ENCODE peak calls at places on chromosome 1, in four cellular contexts. Z, Y, N and G are unnamed samples.

GRCh38 chr1:196607940-196608339 is 300 bp downstream of the KCNT2 start:
- DNase-seq in Z (no peak), Y (no peak), N (no peak), G (no peak)

GRCh38 chr1:21355956-21356355 is 65.7 kb upstream of the ECE1 start:
- DNase-seq in Z (no peak), Y (no peak), N (no peak), G (no peak)

GRCh38 chr1:234827181-234827580 is 217.2 kb upstream of the IRF2BP2 start:
- DNase-seq in Z (no peak), Y (no peak), N (no peak), G (no peak)

GRCh38 chr1:67307251-67308060 is at the start of gene IL12RB2:
- DNase-seq in Z (peak), Y (peak), N (no peak), G (no peak)

GRCh38 chr1:84143796-84144565 is at the start of gene PRKACB:
- DNase-seq in Z (no peak), Y (no peak), N (no peak), G (no peak)

GRCh38 chr1:166685200-166685599 is 154.1 kb upstream of the POGK start:
- DNase-seq in Z (no peak), Y (no peak), N (no peak), G (no peak)

GRCh38 chr1:225896937-225897549 is 8.1 kb upstream of the LEFTY1 start:
- DNase-seq in Z (no peak), Y (no peak), N (peak), G (peak)

GRCh38 chr1:161069731-161070270 is at the start of gene ARHGAP30:
- DNase-seq in Z (no peak), Y (no peak), N (peak), G (no peak)

GRCh38 chr1:234899041-234899787 is 229.4 kb downstream of the TOMM20 start:
- DNase-seq in Z (peak), Y (no peak), N (no peak), G (peak)

GRCh38 chr1:198399452-198399851 is 141.0 kb downstream of the ATP6V1G3 start:
- DNase-seq in Z (no peak), Y (no peak), N (no peak), G (no peak)

GRCh38 chr1:199742547-199742946 is 285.0 kb upstream of the NR5A2 start:
- DNase-seq in Z (no peak), Y (no peak), N (no peak), G (no peak)
- TF ChIP-seq CREB1 in Z (no peak), Y (no peak), N (no peak), G (no peak)

DNA sequence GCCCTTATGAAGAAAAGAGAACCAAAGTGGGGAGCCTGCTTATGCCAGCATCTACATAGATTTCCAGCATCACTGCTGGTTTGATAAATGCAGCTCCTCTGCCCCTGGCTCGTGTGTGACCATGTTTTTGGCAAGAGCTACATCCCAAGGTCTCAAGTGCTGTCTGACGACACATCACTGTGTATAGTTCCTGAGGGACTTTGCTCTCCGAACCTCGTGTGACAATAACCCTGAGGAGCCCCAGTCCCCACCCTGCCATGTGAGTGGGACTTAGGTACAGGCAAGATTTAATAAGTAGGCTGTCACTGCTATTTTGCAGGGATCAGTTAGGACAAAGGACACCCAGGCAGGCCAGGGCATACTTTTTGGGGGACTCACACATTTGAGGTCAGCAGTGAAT is 28.8 kb upstream of the RERE start:
- DNase-seq in Z (no peak), Y (no peak), N (no peak), G (no peak)
- TF ChIP-seq USF2 in Z (no peak), Y (no peak), N (no peak), G (no peak)

DNA sequence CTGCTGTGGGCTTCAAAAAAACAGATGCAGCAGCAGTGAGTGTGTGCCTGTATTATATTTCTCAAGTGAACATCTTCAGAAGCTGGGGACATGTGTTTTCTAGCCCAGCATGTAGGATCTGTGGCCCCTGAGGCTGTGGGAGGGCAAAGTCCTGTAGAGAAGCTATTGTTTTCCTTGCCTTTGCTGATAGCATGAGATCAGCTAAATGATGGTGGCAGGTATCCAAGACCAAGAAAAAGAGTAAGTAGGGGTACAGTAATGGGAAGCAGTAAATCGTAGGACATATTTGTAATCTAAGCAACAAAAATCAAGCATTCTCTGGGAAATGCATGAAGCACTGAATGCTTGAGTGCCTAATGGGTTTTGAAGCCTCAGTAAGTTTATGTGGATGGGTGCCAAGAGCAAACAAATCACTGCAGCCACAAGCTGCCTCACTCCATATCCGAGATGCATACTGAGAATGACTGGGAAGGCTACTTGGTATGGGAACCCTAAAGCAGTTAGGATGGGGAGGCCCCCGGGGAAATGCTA is 98.3 kb downstream of the CD58 start:
- DNase-seq in Z (no peak), Y (no peak), N (no peak), G (peak)
- TF ChIP-seq CTCF in Z (no peak), Y (no peak), N (no peak), G (no peak)

GRCh38 chr1:23930861-23931471 is 17.8 kb upstream of the CNR2 start:
- DNase-seq in Z (no peak), Y (no peak), N (no peak), G (no peak)

GRCh38 chr1:23931481-23931880 is 18.3 kb upstream of the CNR2 start:
- DNase-seq in Z (no peak), Y (no peak), N (no peak), G (no peak)

DNA sequence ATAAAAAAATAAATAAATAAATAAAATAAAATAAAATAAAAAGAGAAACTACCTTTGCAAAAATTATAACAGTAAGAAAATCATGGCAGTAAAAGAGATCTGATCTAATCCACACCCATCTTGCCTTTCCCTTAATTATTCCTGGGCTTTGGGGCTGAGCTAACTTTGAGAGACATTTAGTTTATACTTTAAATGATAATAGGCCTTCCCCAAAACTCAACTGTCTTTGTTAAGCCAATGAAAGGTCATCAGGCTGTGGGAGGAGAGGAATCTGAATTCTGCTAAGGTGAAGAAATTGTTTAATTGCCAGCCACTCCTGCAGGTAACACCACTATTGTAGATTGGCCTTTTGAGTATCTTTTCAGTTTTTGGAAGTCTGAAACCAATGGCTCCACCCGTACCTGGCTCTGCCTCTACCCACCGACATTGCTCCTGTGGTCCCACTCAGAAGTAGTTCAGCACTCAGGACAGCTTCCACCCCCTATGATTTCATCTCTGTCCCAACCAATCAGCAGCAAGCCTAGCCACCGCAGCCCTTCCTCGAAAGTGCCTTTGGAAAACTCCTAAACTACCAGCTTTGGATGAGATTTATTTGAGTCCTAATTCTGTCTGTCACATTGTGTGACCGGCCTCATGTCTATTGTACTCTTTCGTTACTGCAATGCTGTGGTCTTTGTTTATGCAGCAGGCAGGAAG is 23.0 kb upstream of the PNRC2 start:
- DNase-seq in Z (peak), Y (peak), N (peak), G (no peak)
- TF ChIP-seq CREB1 in Z (no peak), Y (peak), N (no peak), G (no peak)

DNA sequence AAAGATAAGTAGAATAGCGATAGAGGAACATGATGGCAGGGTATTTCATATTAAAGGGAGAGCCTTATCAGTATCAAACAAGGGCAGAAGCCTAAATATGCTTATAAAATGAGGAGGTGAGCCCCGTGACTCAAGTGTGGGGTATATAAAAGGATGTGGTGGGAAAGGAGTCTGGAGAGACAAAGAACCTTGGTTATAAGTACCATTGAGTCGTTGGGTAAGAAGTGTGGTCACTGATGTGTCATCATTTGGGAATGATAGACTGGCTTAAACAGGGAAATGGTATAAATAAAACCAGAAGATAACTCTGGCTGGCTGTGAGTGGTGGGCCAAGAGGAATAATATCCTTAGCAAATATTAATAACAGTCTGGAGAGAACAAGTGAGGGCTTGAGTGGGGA is 10.9 kb upstream of the CD5L start:
- DNase-seq in Z (no peak), Y (no peak), N (no peak), G (no peak)
- TF ChIP-seq USF2 in Z (no peak), Y (no peak), N (no peak), G (no peak)

DNA sequence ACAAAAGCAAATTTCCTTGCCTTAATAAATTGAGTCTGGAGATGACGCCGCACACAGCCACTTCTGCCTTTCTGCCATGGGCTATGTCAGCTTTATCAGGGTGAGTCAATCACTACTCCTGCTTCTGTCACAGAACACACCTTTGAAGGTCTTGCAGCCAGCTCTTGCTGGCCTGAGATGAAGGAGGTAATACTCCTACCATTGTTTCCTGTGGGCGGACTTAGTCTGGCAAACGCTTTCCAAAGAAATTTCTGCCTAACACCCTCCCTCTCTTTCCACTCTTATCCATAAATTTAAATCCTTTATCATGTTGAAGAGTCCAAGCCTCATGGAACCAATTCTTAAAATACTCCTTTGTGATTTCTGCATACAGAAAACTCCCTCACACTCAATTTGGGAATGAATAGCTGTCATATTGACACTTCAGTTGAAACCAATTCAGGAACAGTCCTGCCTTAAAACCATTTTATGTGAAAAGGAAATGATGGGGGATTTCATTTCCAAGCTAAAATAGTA is 633.1 kb upstream of the CHRM3 start:
- DNase-seq in Z (no peak), Y (no peak), N (no peak), G (no peak)
- TF ChIP-seq CTCF in Z (no peak), Y (no peak), N (no peak), G (no peak)

GRCh38 chr1:192167941-192168685 is 9.9 kb downstream of the RGS18 start:
- DNase-seq in Z (no peak), Y (no peak), N (no peak), G (no peak)
- TF ChIP-seq CREB1 in Z (no peak), Y (no peak), N (no peak), G (no peak)

GRCh38 chr1:58157281-58157680 is 389.2 kb downstream of the OMA1 start:
- DNase-seq in Z (no peak), Y (no peak), N (no peak), G (no peak)
- TF ChIP-seq USF2 in Z (no peak), Y (no peak), N (no peak), G (no peak)

GRCh38 chr1:8883510-8883909 is 5.0 kb upstream of the ENO1 start:
- DNase-seq in Z (no peak), Y (no peak), N (no peak), G (no peak)

GRCh38 chr1:8878448-8879347 is at the start of gene ENO1:
- DNase-seq in Z (peak), Y (peak), N (peak), G (peak)

GRCh38 chr1:8876099-8876496 is 2.4 kb downstream of the ENO1 start:
- DNase-seq in Z (no peak), Y (no peak), N (no peak), G (no peak)

GRCh38 chr1:8880068-8880676 is 1.7 kb upstream of the ENO1 start:
- DNase-seq in Z (no peak), Y (no peak), N (peak), G (peak)

DNA sequence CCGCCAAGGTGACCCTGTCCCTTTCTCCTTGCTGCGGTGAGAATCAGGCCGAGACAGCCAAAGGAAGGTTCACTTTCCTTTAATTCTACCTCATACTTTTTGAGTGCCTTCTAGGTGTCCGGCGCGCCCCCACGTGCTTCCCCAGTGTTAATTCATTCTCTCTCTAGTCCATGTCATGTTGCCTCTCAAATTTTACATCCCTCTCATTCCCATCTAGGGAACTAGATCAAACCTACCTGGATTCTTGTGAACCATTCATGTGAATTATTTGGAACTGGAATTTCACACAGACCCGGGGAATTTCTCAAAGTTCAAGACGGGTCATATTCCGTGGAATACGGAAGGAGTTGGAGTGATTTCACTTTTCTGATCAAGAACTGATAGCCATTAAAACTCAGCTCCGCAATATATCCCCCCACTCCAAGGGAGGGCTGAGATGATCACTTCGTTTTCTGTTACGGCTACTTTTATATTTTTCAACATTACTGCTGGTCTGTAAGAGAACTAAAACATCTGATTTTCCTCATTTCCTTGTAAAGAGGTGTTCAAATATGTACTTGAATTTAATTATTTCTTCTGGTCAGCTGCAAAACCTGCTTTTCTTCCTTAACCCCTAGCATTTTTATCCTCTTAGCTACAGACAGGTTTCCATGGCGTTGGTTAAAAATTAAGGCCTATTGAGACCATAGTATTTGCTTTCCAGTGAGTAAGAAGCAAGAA is 1.0 kb upstream of the ENO1 start:
- DNase-seq in Z (no peak), Y (no peak), N (no peak), G (no peak)
- TF ChIP-seq CTCF in Z (no peak), Y (no peak), N (peak), G (no peak)

GRCh38 chr1:232398823-232399222 is 231.1 kb downstream of the SIPA1L2 start:
- DNase-seq in Z (no peak), Y (no peak), N (no peak), G (no peak)

GRCh38 chr1:232407120-232407519 is 222.8 kb downstream of the SIPA1L2 start:
- DNase-seq in Z (no peak), Y (no peak), N (no peak), G (no peak)

GRCh38 chr1:232404227-232404626 is 225.7 kb downstream of the SIPA1L2 start:
- DNase-seq in Z (no peak), Y (no peak), N (no peak), G (no peak)

GRCh38 chr1:232404981-232405380 is 225.0 kb downstream of the SIPA1L2 start:
- DNase-seq in Z (no peak), Y (no peak), N (no peak), G (no peak)

DNA sequence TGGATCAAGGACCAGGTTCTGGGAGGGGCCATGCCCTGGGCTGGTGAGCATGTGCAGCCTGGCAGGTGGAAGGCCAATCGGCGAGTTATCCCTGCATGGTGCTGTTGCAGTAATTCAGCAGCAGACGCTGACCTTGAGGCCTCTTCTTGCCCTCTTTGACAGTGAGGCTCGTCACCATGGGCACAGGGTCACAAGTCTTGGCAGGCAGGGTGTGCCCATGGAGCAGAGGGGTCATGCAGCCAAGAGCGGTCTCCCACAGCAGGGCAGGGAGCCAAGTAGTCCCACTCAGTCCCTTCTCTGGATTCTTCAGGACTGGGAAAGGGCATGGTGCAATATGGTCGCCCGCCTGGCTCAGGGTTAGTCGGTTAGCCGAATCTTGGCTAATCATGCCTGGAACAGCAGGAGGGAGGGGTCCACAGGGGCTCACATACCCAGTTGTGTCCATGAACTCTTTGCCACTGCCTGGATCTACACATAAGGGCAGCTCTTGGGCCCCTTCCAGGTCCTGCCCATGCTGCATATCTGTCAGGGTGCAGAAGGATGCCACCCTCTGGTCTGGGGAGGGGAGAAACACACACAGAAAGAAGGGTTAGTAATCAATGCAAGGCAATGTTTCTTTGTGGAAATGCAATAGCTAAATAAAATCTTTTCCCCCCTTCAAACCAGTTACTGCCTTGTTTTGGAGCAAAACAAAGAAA is 226.8 kb downstream of the SIPA1L2 start:
- DNase-seq in Z (no peak), Y (no peak), N (no peak), G (no peak)
- TF ChIP-seq CREB1 in Z (no peak), Y (no peak), N (no peak), G (no peak)